ENCODE peak calls at places on chromosome 9, in six cellular contexts. R is Caco-2, X is tibial nerve, J is WERI-Rb-1, O is AG04450, W is brain microvascular endothelial cell. B is an unnamed sample. For H3K27me3, the result is how much of the 10 kb centered on the place peaks cover.

GRCh38 chr9:96383165-96383939 is at the start of gene SLC35D2:
- DNase-seq in R (peak), X (peak), J (no peak), O (no peak), W (peak), B (peak)

GRCh38 chr9:104863180-104863883 is 64.6 kb downstream of the ABCA1 start:
- DNase-seq in R (peak), X (peak), J (peak), O (peak), W (peak), B (peak)

GRCh38 chr9:119216891-119217290 is 152.3 kb downstream of the BRINP1 start:
- DNase-seq in R (no peak), X (no peak), J (no peak), O (no peak), W (no peak), B (no peak)

GRCh38 chr9:92663951-92664350 is 6.0 kb downstream of the IPPK start:
- DNase-seq in R (no peak), X (no peak), J (no peak), O (no peak), W (peak), B (no peak)

GRCh38 chr9:95315108-95315746 is 2.3 kb downstream of the FANCC start:
- DNase-seq in R (no peak), X (no peak), J (no peak), O (no peak), W (no peak), B (no peak)

GRCh38 chr9:17906841-17907779 is 328.2 kb downstream of the SH3GL2 start:
- DNase-seq in R (no peak), X (no peak), J (peak), O (no peak), W (no peak), B (no peak)

GRCh38 chr9:101462558-101462957 is 27.0 kb upstream of the ALDOB start:
- DNase-seq in R (no peak), X (no peak), J (no peak), O (peak), W (peak), B (peak)

GRCh38 chr9:114122628-114123027 is 23.5 kb upstream of the KIF12 start:
- DNase-seq in R (no peak), X (no peak), J (no peak), O (no peak), W (no peak), B (no peak)

GRCh38 chr9:91162311-91162710 is 199.4 kb downstream of the AUH start:
- DNase-seq in R (no peak), X (no peak), J (no peak), O (no peak), W (peak), B (peak)

GRCh38 chr9:21657966-21658667 is 144.3 kb upstream of the MTAP start:
- DNase-seq in R (no peak), X (no peak), J (no peak), O (no peak), W (no peak), B (no peak)

GRCh38 chr9:74804018-74804385 is 83.7 kb downstream of the TRPM6 start:
- DNase-seq in R (no peak), X (no peak), J (no peak), O (no peak), W (no peak), B (peak)

GRCh38 chr9:127943746-127944145 is 6.1 kb upstream of the DPM2 start:
- DNase-seq in R (peak), X (peak), J (peak), O (no peak), W (peak), B (peak)

GRCh38 chr9:73008273-73008672 is 55.4 kb upstream of the ALDH1A1 start:
- DNase-seq in R (no peak), X (no peak), J (no peak), O (no peak), W (no peak), B (no peak)

GRCh38 chr9:132041825-132042224 is 37.8 kb downstream of the MED27 start:
- DNase-seq in R (no peak), X (no peak), J (peak), O (no peak), W (no peak), B (no peak)

DNA sequence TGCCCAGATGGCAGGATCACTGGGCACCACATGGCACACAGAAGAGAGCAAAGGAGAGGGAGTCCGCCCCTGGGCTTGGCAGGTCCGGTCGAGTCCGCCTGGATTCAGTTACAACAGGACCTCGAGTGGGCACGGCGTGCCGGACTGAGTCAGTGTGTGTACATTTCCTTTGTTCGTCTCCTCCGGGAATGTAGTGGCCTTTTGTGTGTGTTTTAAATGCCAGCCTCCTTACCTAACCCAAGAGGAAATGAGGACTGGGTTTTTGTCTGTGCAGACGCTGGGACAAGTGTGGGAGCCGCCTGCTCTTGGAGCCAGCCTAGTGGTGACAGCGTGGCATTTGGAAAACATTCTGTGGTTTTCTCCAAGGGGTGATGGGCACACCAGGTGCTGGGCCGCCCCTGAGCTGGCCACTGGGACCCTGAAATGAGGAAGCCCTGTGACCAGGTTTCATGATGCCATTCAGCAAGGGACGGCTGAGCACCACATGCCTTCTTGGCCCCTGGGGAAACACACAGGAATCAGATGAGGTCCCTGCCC is 9.6 kb downstream of the NEK6 start:
- DNase-seq in R (no peak), X (peak), J (no peak), O (no peak), W (peak), B (peak)
- H3K4me3 ChIP-seq in R (no peak), X (no peak), J (no peak), O (peak), W (no peak), B (no peak)

GRCh38 chr9:979983-980382 is 3.5 kb downstream of the DMRT3 start:
- DNase-seq in R (no peak), X (no peak), J (no peak), O (no peak), W (no peak), B (peak)
- H3K27me3 ChIP-seq in R (under half), X (under half), J (under half), O (half or more), W (half or more), B (under half)

GRCh38 chr9:129944501-129945116 is 98.4 kb downstream of the FNBP1 start:
- DNase-seq in R (no peak), X (no peak), J (no peak), O (no peak), W (no peak), B (no peak)
- TF ChIP-seq CTCF in R (no peak), X (no peak), J (peak), O (no peak), W (no peak), B (no peak)

DNA sequence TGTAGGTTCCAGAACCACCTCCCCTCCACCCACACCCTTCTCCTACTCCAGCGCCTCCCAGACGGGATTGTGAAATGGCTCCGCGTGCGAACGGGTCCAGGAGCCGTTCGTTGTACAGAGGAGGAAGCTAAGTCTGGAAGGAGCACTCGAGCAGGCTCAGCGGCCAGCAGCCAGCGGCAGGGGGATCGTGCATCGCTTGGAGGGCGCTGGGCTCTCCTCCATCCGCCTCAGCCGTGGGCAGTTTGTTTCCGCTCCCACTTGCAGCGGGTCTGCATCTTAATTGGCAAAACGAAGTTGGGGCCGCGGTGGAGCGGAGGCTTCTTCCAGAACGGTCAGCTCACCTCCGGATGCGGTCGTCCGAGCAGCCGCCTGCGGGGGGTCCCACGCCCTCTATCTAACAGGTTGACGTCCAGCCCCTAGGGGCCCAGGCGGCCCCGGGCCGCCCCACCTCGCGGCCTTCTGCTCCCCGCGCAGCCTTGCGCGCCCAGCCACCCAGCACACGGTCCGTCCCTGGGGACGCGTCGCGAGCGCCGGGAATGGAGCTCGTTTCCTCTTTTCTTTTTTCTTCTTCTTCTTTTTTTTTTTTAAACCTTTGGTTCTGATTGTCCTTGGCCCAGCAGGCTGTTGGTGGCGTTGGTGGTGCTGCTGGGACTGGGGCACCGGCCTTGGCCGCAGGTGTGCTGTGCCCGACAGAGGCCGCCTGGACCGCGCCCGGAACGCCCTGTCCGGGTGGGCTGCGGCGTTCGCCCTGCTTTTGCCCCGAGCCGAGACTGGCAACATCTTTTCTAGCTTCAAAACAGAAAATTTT is 3.9 kb upstream of the BARX1 start:
- DNase-seq in R (no peak), X (no peak), J (no peak), O (no peak), W (no peak), B (no peak)
- H3K4me3 ChIP-seq in R (no peak), X (peak), J (no peak), O (no peak), W (no peak), B (no peak)

DNA sequence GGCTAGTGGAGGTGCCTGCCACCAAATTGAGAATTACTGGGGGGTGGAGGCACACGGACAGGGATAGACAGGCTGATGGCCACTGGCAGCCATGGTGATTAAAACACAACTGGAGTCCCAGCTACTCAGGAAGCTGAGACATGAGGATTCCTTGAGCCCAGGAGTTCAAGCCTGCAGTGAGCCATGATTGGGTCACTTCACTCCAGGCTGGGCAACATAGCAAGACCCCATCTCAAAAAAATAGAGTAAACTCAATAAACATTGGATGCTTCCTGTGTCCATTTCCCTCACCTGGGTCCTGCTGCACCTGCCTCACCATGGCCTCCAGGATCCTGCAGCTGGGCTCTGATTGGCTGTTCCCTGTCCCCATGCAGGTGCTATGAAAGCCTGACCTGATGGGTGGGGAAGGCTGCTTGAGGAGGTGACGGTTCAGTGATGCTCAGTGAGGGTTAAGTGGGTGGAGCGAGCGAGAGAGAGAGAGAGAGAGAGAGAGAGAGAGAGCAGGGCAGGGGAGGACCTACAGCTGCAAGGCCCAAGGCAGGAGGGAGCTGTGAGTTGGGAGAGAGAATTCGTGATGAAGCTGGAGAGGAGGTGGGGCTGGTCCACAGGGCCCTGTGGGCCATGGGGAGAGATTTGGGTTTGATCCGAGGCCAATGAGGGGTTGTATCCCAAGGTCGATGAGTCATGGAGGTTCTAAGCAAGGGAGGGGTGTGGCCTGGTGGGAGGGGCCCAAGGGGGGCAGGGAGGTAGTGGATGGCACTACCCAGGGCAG is 36.7 kb upstream of the FUBP3 start:
- DNase-seq in R (no peak), X (no peak), J (no peak), O (no peak), W (no peak), B (peak)
- H3K27me3 ChIP-seq in R (under half), X (under half), J (under half), O (under half), W (under half), B (under half)

GRCh38 chr9:136344544-136345280 is 17.4 kb downstream of the GPSM1 start:
- DNase-seq in R (no peak), X (no peak), J (no peak), O (no peak), W (no peak), B (no peak)

GRCh38 chr9:136341769-136342168 is 14.4 kb downstream of the GPSM1 start:
- DNase-seq in R (no peak), X (no peak), J (no peak), O (no peak), W (no peak), B (no peak)

GRCh38 chr9:136343884-136344269 is 16.5 kb downstream of the GPSM1 start:
- DNase-seq in R (no peak), X (no peak), J (no peak), O (no peak), W (no peak), B (no peak)

GRCh38 chr9:136342191-136343120 is 15.1 kb downstream of the GPSM1 start:
- DNase-seq in R (no peak), X (peak), J (peak), O (peak), W (peak), B (peak)

GRCh38 chr9:136343121-136343883 is 16.0 kb downstream of the GPSM1 start:
- DNase-seq in R (no peak), X (no peak), J (no peak), O (no peak), W (no peak), B (no peak)
- TF ChIP-seq CTCF in R (no peak), X (no peak), J (no peak), O (no peak), W (no peak), B (no peak)

DNA sequence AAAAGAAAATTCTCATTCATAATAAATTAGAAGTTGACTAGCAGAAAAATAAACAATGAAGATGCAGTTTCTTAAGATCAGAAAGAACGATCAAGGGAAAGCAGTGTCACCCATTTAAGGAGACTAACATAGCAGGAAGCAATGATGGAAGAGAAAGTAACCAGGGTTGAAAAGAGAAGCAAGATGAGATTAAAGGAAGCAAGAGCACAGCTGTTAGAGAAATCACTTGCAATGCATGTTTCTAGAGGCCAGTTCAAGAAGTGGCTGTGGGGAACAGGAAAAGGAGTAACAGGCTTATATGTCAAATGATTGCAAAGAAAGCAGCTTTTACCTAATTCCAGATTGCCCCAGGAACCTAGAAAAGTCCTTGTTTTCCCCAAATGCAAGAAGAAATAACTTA is 46.8 kb upstream of the SLC1A1 start:
- DNase-seq in R (no peak), X (no peak), J (no peak), O (no peak), W (no peak), B (no peak)
- H3K4me3 ChIP-seq in R (no peak), X (no peak), J (no peak), O (no peak), W (no peak), B (no peak)

DNA sequence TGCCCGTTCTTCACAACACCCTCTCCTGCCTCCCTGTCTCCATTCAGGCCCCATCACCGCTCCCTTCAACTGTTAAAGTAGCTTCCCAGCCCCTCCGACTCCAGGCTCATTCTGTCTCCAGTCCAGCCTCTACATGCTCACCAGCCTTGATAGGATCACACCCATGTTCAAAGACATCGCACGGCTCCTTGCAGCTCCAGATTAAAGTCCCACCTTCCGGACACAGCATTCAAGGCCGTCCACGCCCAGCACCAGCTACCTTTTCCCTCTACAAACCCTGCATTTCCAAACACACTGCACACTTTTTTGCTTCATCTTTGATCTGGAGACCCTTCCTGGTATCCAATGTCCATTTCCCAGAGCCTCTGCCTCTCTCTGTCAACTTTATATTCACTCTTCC is 6.4 kb downstream of the GABBR2 start:
- DNase-seq in R (no peak), X (no peak), J (no peak), O (no peak), W (no peak), B (no peak)
- H3K27me3 ChIP-seq in R (under half), X (under half), J (under half), O (under half), W (under half), B (under half)